ENCODE peak calls at places on chromosomes 2 and 18, in four cellular contexts. V, D, Q and K are unnamed samples.

GRCh38 chr2:5798083-5798482 is 105.9 kb downstream of the SOX11 start:
- DNase-seq in Q (peak; percentile 78), V (no peak), D (peak; percentile 55), K (no peak)

GRCh38 chr2:54528311-54528945 is 72.3 kb downstream of the SPTBN1 start:
- DNase-seq in V (no peak), D (no peak), Q (peak; percentile 77), K (no peak)

GRCh38 chr2:155266579-155266978 is 568.1 kb downstream of the KCNJ3 start:
- DNase-seq in Q (no peak), V (no peak), D (no peak), K (no peak)

GRCh38 chr2:223723954-223724411 is 113.4 kb downstream of the AP1S3 start:
- DNase-seq in Q (no peak), V (no peak), D (no peak), K (no peak)

GRCh38 chr2:101759162-101759561 is 61.7 kb downstream of the MAP4K4 start:
- DNase-seq in D (peak; percentile 93), Q (peak; percentile 97), V (peak; percentile 55), K (no peak)

GRCh38 chr2:238235331-238235732 is 4.5 kb downstream of the HES6 start:
- DNase-seq in D (no peak), Q (no peak), V (no peak), K (no peak)

GRCh38 chr2:3536682-3537632 is 17.6 kb upstream of the ADI1 start:
- DNase-seq in Q (peak; percentile 46), V (peak; percentile 41), D (peak; percentile 68), K (peak; percentile 67)

GRCh38 chr18:54880706-54881105 is 52.4 kb downstream of the RAB27B start:
- DNase-seq in V (peak; percentile 7), D (peak; percentile 81), Q (peak; percentile 66), K (no peak)

GRCh38 chr2:68251855-68252406 is 401 bp downstream of the PPP3R1 start:
- DNase-seq in D (no peak), V (peak; percentile 29), Q (no peak), K (peak; percentile 65)

GRCh38 chr18:6850396-6850795 is 120.9 kb downstream of the ARHGAP28 start:
- DNase-seq in Q (no peak), D (no peak), V (no peak), K (no peak)

GRCh38 chr2:64524604-64525322 is 635 bp downstream of the AFTPH start:
- DNase-seq in V (no peak), Q (peak; percentile 5), D (no peak), K (no peak)

GRCh38 chr2:64526034-64526433 is 1.9 kb downstream of the AFTPH start:
- DNase-seq in V (no peak), Q (no peak), D (no peak), K (no peak)

GRCh38 chr2:64522843-64523428 is 1.2 kb upstream of the AFTPH start:
- DNase-seq in D (peak; percentile 83), Q (peak; percentile 69), V (peak; percentile 57), K (peak; percentile 64)

GRCh38 chr2:64525323-64525625 is 1.1 kb downstream of the AFTPH start:
- DNase-seq in D (peak; percentile 6), V (no peak), Q (peak; percentile 24), K (no peak)

GRCh38 chr2:64523667-64524603 is at the start of gene AFTPH:
- DNase-seq in Q (peak; percentile 96), V (peak; percentile 99), D (peak; percentile 98), K (peak; percentile 99)
- TF ChIP-seq CTCF in Q (no peak), V (no peak), D (no peak), K (no peak)

DNA sequence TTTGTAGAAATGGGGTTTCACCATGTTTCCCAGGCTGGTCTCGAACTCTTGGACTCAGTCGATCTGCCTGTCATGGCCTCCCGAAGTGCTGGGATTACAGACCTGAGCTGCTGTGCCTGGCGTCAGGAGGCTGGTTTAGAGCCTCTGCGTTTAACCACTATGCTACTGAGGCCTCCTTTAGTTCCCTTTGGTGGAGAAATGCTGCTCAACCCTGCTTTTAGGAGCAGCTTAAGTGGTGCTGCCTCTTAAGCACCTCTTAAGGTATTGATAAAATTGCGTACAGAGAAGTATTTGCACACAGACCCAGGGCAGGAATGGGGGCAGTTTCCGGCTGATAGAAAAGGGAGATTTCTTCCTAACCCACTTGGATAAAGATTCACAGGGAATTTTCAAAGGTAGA is 8.0 kb downstream of the CD8A start:
- DNase-seq in Q (no peak), V (no peak), D (no peak), K (no peak)
- TF ChIP-seq CTCF in Q (no peak), V (no peak), D (no peak), K (no peak)

GRCh38 chr2:215911686-215912085 is 101.7 kb downstream of the MREG start:
- DNase-seq in Q (no peak), V (no peak), D (no peak), K (no peak)

GRCh38 chr2:215914067-215914776 is 99.1 kb downstream of the MREG start:
- DNase-seq in D (no peak), V (no peak), Q (no peak), K (no peak)

GRCh38 chr2:215914777-215915165 is 98.6 kb downstream of the MREG start:
- DNase-seq in V (no peak), D (no peak), Q (no peak), K (no peak)

GRCh38 chr2:215907147-215907546 is 106.2 kb downstream of the MREG start:
- DNase-seq in D (no peak), Q (no peak), V (no peak), K (no peak)

DNA sequence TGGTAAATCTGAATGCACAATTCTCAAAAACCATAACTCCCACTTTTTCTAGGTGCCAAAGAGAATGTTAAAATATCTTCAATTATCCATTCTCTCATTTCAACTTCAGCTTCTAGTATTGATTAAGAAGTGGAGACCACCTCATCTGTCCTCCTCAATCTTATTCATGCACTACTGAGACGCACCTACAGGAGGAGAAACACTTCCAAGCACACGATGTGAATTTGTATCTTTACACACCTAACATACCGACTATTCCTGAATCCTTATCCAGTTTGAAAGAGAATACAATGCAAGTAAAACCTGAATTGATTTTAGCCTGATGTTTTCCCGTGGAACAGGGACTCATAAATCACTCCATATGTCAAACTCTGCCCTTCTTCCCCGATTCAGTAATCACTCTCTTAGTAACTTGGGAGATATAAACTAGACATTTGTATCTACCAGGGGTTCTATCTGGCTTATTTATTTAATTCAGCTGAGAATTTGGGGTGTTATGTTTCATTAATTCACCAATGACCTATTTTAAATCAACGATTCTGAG is 101.0 kb downstream of the MREG start:
- DNase-seq in Q (no peak), D (no peak), V (no peak), K (no peak)
- TF ChIP-seq CTCF in Q (no peak), D (peak; percentile 26), V (no peak), K (no peak)

GRCh38 chr2:191839918-191840804 is 6.7 kb downstream of the CAVIN2 start:
- DNase-seq in Q (no peak), V (no peak), D (no peak), K (no peak)
- TF ChIP-seq CTCF in Q (no peak), V (no peak), D (no peak), K (no peak)

GRCh38 chr18:10015941-10016819 is 102.4 kb downstream of the VAPA start:
- DNase-seq in Q (peak; percentile 96), D (peak; percentile 87), V (no peak), K (peak; percentile 50)
- TF ChIP-seq CTCF in Q (peak; percentile 27), D (peak; percentile 72), V (no peak), K (no peak)